ENCODE peak calls at places on chromosomes 1 and 21, in eight cellular contexts. Z is ELR; V is GM12878; P is G401; H is GM04503; K is GM13977; R is activated CD4-positive, CD25-positive, alpha-beta regulatory T cell; T is endothelial cell. A is an unnamed sample.
A peak's percentile ranks its signal among the peaks of the same experiment; 100 is the strongest.

GRCh38 chr1:19879227-19879626 is 3.0 kb upstream of the OTUD3 start:
- DNase-seq in Z (no peak), R (no peak), T (no peak), P (no peak), K (no peak), V (no peak), H (no peak), A (no peak)

GRCh38 chr1:51487628-51488027 is 31.4 kb downstream of the EPS15 start:
- DNase-seq in T (no peak), R (no peak), V (no peak), P (no peak), Z (no peak), K (no peak), H (no peak), A (no peak)

GRCh38 chr1:176382163-176382562 is 80.8 kb upstream of the PAPPA2 start:
- DNase-seq in K (no peak), T (no peak), P (no peak), H (no peak), V (no peak), Z (no peak), R (no peak), A (no peak)

GRCh38 chr1:115411388-115412063 is 73.5 kb upstream of the NGF start:
- DNase-seq in R (no peak), V (no peak), K (no peak), H (peak; percentile 85), T (no peak), P (no peak), Z (peak; percentile 81), A (no peak)

GRCh38 chr1:1080122-1080753 is 6.1 kb upstream of the RNF223 start:
- DNase-seq in P (peak; percentile 59), H (no peak), K (peak; percentile 78), Z (peak; percentile 69), T (peak; percentile 68), R (no peak), V (no peak), A (no peak)

GRCh38 chr1:24996983-24997893 is 67.2 kb upstream of the RUNX3 start:
- DNase-seq in V (no peak), K (peak; percentile 69), Z (no peak), P (no peak), R (no peak), H (no peak), T (no peak), A (no peak)

GRCh38 chr21:36749935-36750578 is 51.1 kb downstream of the SIM2 start:
- DNase-seq in T (peak; percentile 56), H (no peak), V (no peak), R (no peak), Z (no peak), P (no peak), K (no peak), A (no peak)

GRCh38 chr1:230633469-230633868 is 8.8 kb upstream of the COG2 start:
- DNase-seq in Z (no peak), T (no peak), K (no peak), R (no peak), V (no peak), H (no peak), P (no peak), A (no peak)

GRCh38 chr1:29280780-29281131 is 44.4 kb downstream of the PTPRU start:
- DNase-seq in H (no peak), R (no peak), V (no peak), K (no peak), Z (peak; percentile 78), P (no peak), T (no peak), A (no peak)

GRCh38 chr21:35646606-35647005 is 413.7 kb downstream of the SETD4 start:
- DNase-seq in T (no peak), H (no peak), V (no peak), Z (no peak), R (no peak), K (no peak), P (no peak), A (no peak)

GRCh38 chr1:202034683-202035462 is 24.5 kb downstream of the ELF3 start:
- DNase-seq in K (peak; percentile 32), H (peak; percentile 63), Z (peak; percentile 91), R (no peak), P (no peak), T (no peak), V (peak; percentile 35), A (peak; percentile 69)

GRCh38 chr1:2555634-2556276 is 416 bp upstream of the TNFRSF14 start:
- DNase-seq in K (peak; percentile 79), P (no peak), T (no peak), R (peak; percentile 57), H (no peak), V (no peak), Z (peak; percentile 22), A (peak; percentile 48)

GRCh38 chr1:205199931-205200299 is 11.6 kb downstream of the DSTYK start:
- DNase-seq in K (no peak), P (no peak), Z (no peak), H (no peak), V (no peak), T (no peak), R (no peak), A (no peak)

GRCh38 chr21:28858424-28858823 is 134.3 kb downstream of the LTN1 start:
- DNase-seq in H (no peak), T (no peak), P (no peak), Z (no peak), V (no peak), R (no peak), K (no peak), A (no peak)

GRCh38 chr1:1910033-1910465 is 5.0 kb upstream of the CALML6 start:
- DNase-seq in Z (no peak), H (no peak), K (no peak), T (no peak), V (no peak), R (no peak), P (no peak), A (no peak)